ENCODE peak calls at places on chromosomes 6 and 20, in six cellular contexts. One of them, this sample, is unnamed.

GRCh38 chr20:39993737-39994136 is 695.3 kb downstream of the MAFB start:
- DNase-seq in neuronal stem cell: no peak
- DNase-seq in trophoblast cell: no peak
- DNase-seq in IMR-90: no peak
- DNase-seq in mesendoderm: no peak
- DNase-seq in mesenchymal stem cell: no peak
- DNase-seq in this sample: no peak

GRCh38 chr20:58718729-58719128 is 26.1 kb downstream of the NPEPL1 start:
- DNase-seq in trophoblast cell: no peak
- DNase-seq in mesenchymal stem cell: no peak
- DNase-seq in mesendoderm: no peak
- DNase-seq in neuronal stem cell: no peak
- DNase-seq in IMR-90: no peak
- DNase-seq in this sample: peak; percentile 39

GRCh38 chr6:37438912-37439311 is 5.9 kb downstream of the CMTR1 start:
- DNase-seq in trophoblast cell: no peak
- DNase-seq in neuronal stem cell: no peak
- DNase-seq in mesendoderm: no peak
- DNase-seq in mesenchymal stem cell: no peak
- DNase-seq in IMR-90: peak; percentile 41
- DNase-seq in this sample: no peak

GRCh38 chr6:36353411-36353915 is 16.8 kb upstream of the BNIP5 start:
- DNase-seq in neuronal stem cell: no peak
- DNase-seq in trophoblast cell: peak; percentile 61
- DNase-seq in mesenchymal stem cell: no peak
- DNase-seq in mesendoderm: no peak
- DNase-seq in IMR-90: peak; percentile 38
- DNase-seq in this sample: no peak

GRCh38 chr6:51509597-51509996 is 577.8 kb downstream of the PKHD1 start:
- DNase-seq in trophoblast cell: no peak
- DNase-seq in neuronal stem cell: no peak
- DNase-seq in mesendoderm: no peak
- DNase-seq in mesenchymal stem cell: no peak
- DNase-seq in IMR-90: no peak
- DNase-seq in this sample: no peak

GRCh38 chr6:147507162-147508072 is 1.1 kb upstream of the SAMD5 start:
- DNase-seq in IMR-90: no peak
- DNase-seq in mesendoderm: peak; percentile 30
- DNase-seq in neuronal stem cell: peak; percentile 30
- DNase-seq in mesenchymal stem cell: peak; percentile 45
- DNase-seq in trophoblast cell: no peak
- DNase-seq in this sample: peak; percentile 57

GRCh38 chr6:39908838-39909583 is 25.3 kb downstream of the MOCS1 start:
- DNase-seq in trophoblast cell: no peak
- DNase-seq in mesenchymal stem cell: no peak
- DNase-seq in mesendoderm: no peak
- DNase-seq in IMR-90: no peak
- DNase-seq in neuronal stem cell: no peak
- DNase-seq in this sample: no peak

GRCh38 chr6:128124713-128125112 is 223.9 kb upstream of the THEMIS start:
- DNase-seq in mesenchymal stem cell: peak; percentile 60
- DNase-seq in trophoblast cell: peak; percentile 46
- DNase-seq in mesendoderm: peak; percentile 20
- DNase-seq in IMR-90: peak; percentile 39
- DNase-seq in neuronal stem cell: no peak
- DNase-seq in this sample: no peak

GRCh38 chr6:23213193-23213592 is 643.8 kb downstream of the HDGFL1 start:
- DNase-seq in mesenchymal stem cell: peak; percentile 80
- DNase-seq in neuronal stem cell: no peak
- DNase-seq in trophoblast cell: no peak
- DNase-seq in IMR-90: peak; percentile 76
- DNase-seq in mesendoderm: no peak
- DNase-seq in this sample: no peak

GRCh38 chr6:167825059-167825758 is 1.5 kb upstream of the AFDN start:
- DNase-seq in IMR-90: no peak
- DNase-seq in trophoblast cell: no peak
- DNase-seq in neuronal stem cell: peak; percentile 66
- DNase-seq in mesendoderm: no peak
- DNase-seq in mesenchymal stem cell: no peak
- DNase-seq in this sample: no peak

GRCh38 chr6:10316327-10316726 is 98.5 kb downstream of the TFAP2A start:
- DNase-seq in mesenchymal stem cell: peak; percentile 72
- DNase-seq in trophoblast cell: peak; percentile 93
- DNase-seq in neuronal stem cell: no peak
- DNase-seq in mesendoderm: no peak
- DNase-seq in IMR-90: peak; percentile 72
- DNase-seq in this sample: no peak

GRCh38 chr6:13687917-13688351 is 23.7 kb downstream of the RANBP9 start:
- DNase-seq in neuronal stem cell: no peak
- DNase-seq in IMR-90: no peak
- DNase-seq in trophoblast cell: no peak
- DNase-seq in mesenchymal stem cell: no peak
- DNase-seq in mesendoderm: no peak
- DNase-seq in this sample: no peak

GRCh38 chr6:154478691-154479090 is 31.8 kb downstream of the CNKSR3 start:
- DNase-seq in neuronal stem cell: no peak
- DNase-seq in trophoblast cell: no peak
- DNase-seq in mesenchymal stem cell: peak; percentile 58
- DNase-seq in IMR-90: no peak
- DNase-seq in mesendoderm: no peak
- DNase-seq in this sample: no peak

GRCh38 chr6:34560366-34561226 is 4.5 kb upstream of the SPDEF start:
- DNase-seq in IMR-90: peak; percentile 75
- DNase-seq in trophoblast cell: no peak
- DNase-seq in mesenchymal stem cell: peak; percentile 76
- DNase-seq in neuronal stem cell: no peak
- DNase-seq in mesendoderm: peak; percentile 62
- DNase-seq in this sample: no peak

GRCh38 chr6:41546475-41546865 is 289 bp downstream of the FOXP4 start:
- DNase-seq in mesendoderm: no peak
- DNase-seq in mesenchymal stem cell: no peak
- DNase-seq in trophoblast cell: peak; percentile 9
- DNase-seq in neuronal stem cell: no peak
- DNase-seq in IMR-90: no peak
- DNase-seq in this sample: no peak

GRCh38 chr20:63940071-63940471 is 16.1 kb downstream of the UCKL1 start:
- DNase-seq in mesenchymal stem cell: no peak
- DNase-seq in trophoblast cell: no peak
- DNase-seq in mesendoderm: no peak
- DNase-seq in neuronal stem cell: no peak
- DNase-seq in IMR-90: no peak
- DNase-seq in this sample: no peak

GRCh38 chr6:31202259-31203166 is 32.0 kb upstream of the POU5F1 start:
- DNase-seq in mesendoderm: peak; percentile 27
- DNase-seq in IMR-90: no peak
- DNase-seq in neuronal stem cell: no peak
- DNase-seq in mesenchymal stem cell: no peak
- DNase-seq in trophoblast cell: no peak
- DNase-seq in this sample: no peak

GRCh38 chr6:26556263-26557070 is 18.3 kb downstream of the HMGN4 start:
- DNase-seq in IMR-90: peak; percentile 97
- DNase-seq in mesenchymal stem cell: peak; percentile 89
- DNase-seq in trophoblast cell: peak; percentile 52
- DNase-seq in neuronal stem cell: peak; percentile 63
- DNase-seq in mesendoderm: peak; percentile 98
- DNase-seq in this sample: no peak

GRCh38 chr6:38305995-38306681 is 333.6 kb downstream of the BTBD9 start:
- DNase-seq in neuronal stem cell: no peak
- DNase-seq in mesenchymal stem cell: no peak
- DNase-seq in mesendoderm: no peak
- DNase-seq in IMR-90: peak; percentile 46
- DNase-seq in trophoblast cell: no peak
- DNase-seq in this sample: no peak

GRCh38 chr20:16863315-16863714 is 115.2 kb downstream of the OTOR start:
- DNase-seq in mesendoderm: no peak
- DNase-seq in trophoblast cell: no peak
- DNase-seq in mesenchymal stem cell: no peak
- DNase-seq in neuronal stem cell: no peak
- DNase-seq in IMR-90: no peak
- DNase-seq in this sample: no peak

GRCh38 chr6:43780891-43781571 is 11.0 kb downstream of the VEGFA start:
- DNase-seq in IMR-90: no peak
- DNase-seq in trophoblast cell: no peak
- DNase-seq in mesendoderm: no peak
- DNase-seq in neuronal stem cell: no peak
- DNase-seq in mesenchymal stem cell: no peak
- DNase-seq in this sample: no peak
- H3K36me3 ChIP-seq in IMR-90: peaks cover 96% of the 10 kb centered on the region
- H3K36me3 ChIP-seq in trophoblast cell: peaks cover 68% of the 10 kb centered on the region
- H3K36me3 ChIP-seq in mesendoderm: peaks cover 10% of the 10 kb centered on the region
- H3K36me3 ChIP-seq in neuronal stem cell: peaks cover 95% of the 10 kb centered on the region
- H3K36me3 ChIP-seq in mesenchymal stem cell: peaks cover 99% of the 10 kb centered on the region
- H3K36me3 ChIP-seq in this sample: peaks cover 30% of the 10 kb centered on the region

DNA sequence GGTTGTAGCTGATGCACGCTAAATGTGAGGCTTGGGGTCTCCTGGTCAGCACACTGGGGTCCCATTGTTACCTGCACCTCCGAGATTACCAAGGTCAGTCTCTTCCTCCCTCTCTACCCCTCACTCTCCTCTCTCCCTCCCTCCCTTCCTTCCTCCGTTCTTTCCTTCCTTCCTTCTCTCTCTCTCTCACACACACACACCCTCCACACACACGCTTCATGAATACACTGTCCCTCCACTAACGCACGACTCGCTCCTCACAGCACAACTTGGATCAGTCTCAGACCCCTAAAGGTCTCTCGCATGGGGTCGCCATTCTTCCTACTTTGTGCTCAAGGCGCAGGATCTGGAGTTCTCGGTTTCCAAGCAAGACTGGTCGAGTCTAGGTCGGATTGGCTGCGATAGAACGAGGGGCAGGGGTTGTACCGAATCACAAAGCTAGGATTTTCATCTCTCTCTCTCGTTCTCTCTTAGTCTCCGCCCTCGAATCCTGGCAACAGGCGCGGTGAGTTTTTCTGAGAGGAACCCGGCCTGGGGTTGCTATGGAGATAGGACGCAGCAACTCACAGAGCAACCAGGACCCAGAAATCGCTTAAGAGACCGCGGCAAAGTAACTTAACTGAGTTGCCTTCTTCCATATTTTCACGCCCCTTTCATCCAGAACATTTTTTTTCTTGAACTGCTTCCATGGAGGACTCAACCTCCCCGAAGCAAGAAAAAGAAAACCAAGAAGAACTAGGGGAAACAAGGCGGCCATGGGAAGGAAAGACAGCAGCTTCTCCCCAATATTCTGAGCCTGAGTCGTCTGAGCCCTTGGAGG is at the start of gene RSPH4A:
- DNase-seq in neuronal stem cell: peak; percentile 92
- DNase-seq in IMR-90: peak; percentile 94
- DNase-seq in mesendoderm: peak; percentile 99
- DNase-seq in trophoblast cell: peak; percentile 73
- DNase-seq in mesenchymal stem cell: peak; percentile 98
- DNase-seq in this sample: peak; percentile 84
- H4K8ac ChIP-seq in neuronal stem cell: no peak within 1 kb of the TSS
- H4K8ac ChIP-seq in IMR-90: peak within 1 kb of the TSS; percentile 78
- H4K8ac ChIP-seq in mesendoderm: no peak within 1 kb of the TSS
- H4K8ac ChIP-seq in trophoblast cell: peak within 1 kb of the TSS; percentile 85
- H4K8ac ChIP-seq in mesenchymal stem cell: peak within 1 kb of the TSS; percentile 54
- H4K8ac ChIP-seq in this sample: peak within 1 kb of the TSS; percentile 93

GRCh38 chr20:38591484-38592410 is 9.9 kb upstream of the ARHGAP40 start:
- DNase-seq in IMR-90: no peak
- DNase-seq in trophoblast cell: no peak
- DNase-seq in neuronal stem cell: no peak
- DNase-seq in mesenchymal stem cell: no peak
- DNase-seq in mesendoderm: no peak
- DNase-seq in this sample: no peak
- H3K36me3 ChIP-seq in IMR-90: no peaks in the 10 kb centered on the region
- H3K36me3 ChIP-seq in trophoblast cell: no peaks in the 10 kb centered on the region
- H3K36me3 ChIP-seq in neuronal stem cell: no peaks in the 10 kb centered on the region
- H3K36me3 ChIP-seq in mesenchymal stem cell: no peaks in the 10 kb centered on the region
- H3K36me3 ChIP-seq in mesendoderm: no peaks in the 10 kb centered on the region
- H3K36me3 ChIP-seq in this sample: no peaks in the 10 kb centered on the region

GRCh38 chr20:41037172-41037571 is 8.6 kb downstream of the TOP1 start:
- DNase-seq in mesendoderm: no peak
- DNase-seq in mesenchymal stem cell: no peak
- DNase-seq in neuronal stem cell: no peak
- DNase-seq in IMR-90: no peak
- DNase-seq in trophoblast cell: no peak
- DNase-seq in this sample: no peak

GRCh38 chr20:41032243-41032642 is 3.6 kb downstream of the TOP1 start:
- DNase-seq in neuronal stem cell: no peak
- DNase-seq in mesenchymal stem cell: peak; percentile 51
- DNase-seq in trophoblast cell: no peak
- DNase-seq in mesendoderm: no peak
- DNase-seq in IMR-90: peak; percentile 71
- DNase-seq in this sample: no peak

GRCh38 chr20:41035207-41035606 is 6.6 kb downstream of the TOP1 start:
- DNase-seq in mesenchymal stem cell: no peak
- DNase-seq in trophoblast cell: no peak
- DNase-seq in neuronal stem cell: no peak
- DNase-seq in IMR-90: no peak
- DNase-seq in mesendoderm: no peak
- DNase-seq in this sample: no peak

GRCh38 chr20:41031243-41031619 is 2.6 kb downstream of the TOP1 start:
- DNase-seq in IMR-90: no peak
- DNase-seq in trophoblast cell: no peak
- DNase-seq in mesendoderm: no peak
- DNase-seq in mesenchymal stem cell: no peak
- DNase-seq in neuronal stem cell: no peak
- DNase-seq in this sample: no peak

DNA sequence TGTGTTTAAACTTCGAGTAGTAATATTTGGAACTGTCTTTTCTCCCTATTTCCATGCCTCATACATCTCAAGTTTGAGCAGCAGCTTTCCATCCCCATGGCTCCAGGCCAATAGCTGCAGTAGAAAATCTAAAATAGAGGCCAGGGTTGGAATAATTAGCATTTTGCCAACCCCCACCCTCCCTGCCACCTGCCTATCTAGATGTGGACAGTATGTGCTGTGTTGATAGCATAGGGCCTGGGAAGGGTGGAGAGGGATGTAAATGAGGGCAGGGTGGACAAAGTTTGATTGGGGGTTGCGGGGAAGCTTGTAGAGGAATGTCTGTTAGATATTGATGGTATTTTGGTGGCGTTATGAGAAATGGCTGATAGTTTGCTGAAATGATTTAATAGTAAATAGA is 5.6 kb downstream of the TOP1 start:
- DNase-seq in neuronal stem cell: no peak
- DNase-seq in IMR-90: no peak
- DNase-seq in trophoblast cell: no peak
- DNase-seq in mesenchymal stem cell: no peak
- DNase-seq in mesendoderm: no peak
- DNase-seq in this sample: no peak
- H4K8ac ChIP-seq in neuronal stem cell: no peak overlapping the region
- H4K8ac ChIP-seq in IMR-90: no peak overlapping the region
- H4K8ac ChIP-seq in trophoblast cell: no peak overlapping the region
- H4K8ac ChIP-seq in mesenchymal stem cell: no peak overlapping the region
- H4K8ac ChIP-seq in mesendoderm: no peak overlapping the region
- H4K8ac ChIP-seq in this sample: no peak overlapping the region